ENCODE peak calls at places on chromosomes 16 and 17, in seven cellular contexts. E is mesendoderm, N is IMR-90, I is H1, F is mesenchymal stem cell, Z is H9, O is trophoblast cell. Q is an unnamed sample.

GRCh38 chr17:10756146-10756545 is 26.3 kb upstream of the TMEM220 start:
- DNase-seq in E (peak), N (no peak), I (no peak), F (no peak), Z (no peak), O (no peak), Q (no peak)

GRCh38 chr17:63740464-63741181 is 976 bp downstream of the STRADA start:
- DNase-seq in E (peak), N (peak), I (no peak), F (no peak), Z (no peak), O (no peak), Q (no peak)

GRCh38 chr16:73006021-73006420 is 41.9 kb downstream of the ZFHX3 start:
- DNase-seq in E (no peak), N (no peak), I (no peak), F (no peak), Z (no peak), O (no peak), Q (no peak)

GRCh38 chr16:726438-727290 is at the start of the genes CCDC78 and HAGHL:
- DNase-seq in E (peak), N (peak), I (peak), F (peak), Z (peak), O (peak), Q (no peak)

GRCh38 chr17:73719588-73720071 is 75.4 kb upstream of the SDK2 start:
- DNase-seq in E (no peak), N (no peak), I (no peak), F (peak), Z (no peak), O (no peak), Q (peak)

GRCh38 chr16:80656731-80657150 is 115.9 kb downstream of the DYNLRB2 start:
- DNase-seq in E (no peak), N (no peak), I (no peak), F (no peak), Z (no peak), O (no peak), Q (no peak)

GRCh38 chr16:79417465-79418093 is 183.0 kb downstream of the MAF start:
- DNase-seq in E (peak), N (no peak), I (no peak), F (no peak), Z (no peak), O (no peak), Q (no peak)

GRCh38 chr16:9827062-9827752 is 355.0 kb downstream of the GRIN2A start:
- DNase-seq in E (peak), N (no peak), I (no peak), F (no peak), Z (no peak), O (no peak), Q (no peak)

GRCh38 chr16:85120006-85120340 is 7.7 kb upstream of the CIBAR2 start:
- DNase-seq in E (no peak), N (no peak), I (no peak), F (no peak), Z (no peak), O (no peak), Q (no peak)

GRCh38 chr17:6800422-6801027 is 24.5 kb downstream of the FBXO39 start:
- DNase-seq in E (peak), N (peak), I (no peak), F (no peak), Z (peak), O (no peak), Q (no peak)

GRCh38 chr16:11255737-11256656 is at the start of gene SOCS1:
- DNase-seq in E (peak), N (peak), I (peak), F (peak), Z (peak), O (peak), Q (peak)

GRCh38 chr17:40191237-40192208 is 14.3 kb downstream of the RAPGEFL1 start:
- DNase-seq in E (peak), N (peak), I (peak), F (peak), Z (peak), O (peak), Q (no peak)

GRCh38 chr17:40194821-40195220 is 17.6 kb downstream of the RAPGEFL1 start:
- DNase-seq in E (no peak), N (no peak), I (no peak), F (no peak), Z (no peak), O (no peak), Q (no peak)

GRCh38 chr17:40188694-40189093 is 11.4 kb downstream of the RAPGEFL1 start:
- DNase-seq in E (no peak), N (no peak), I (no peak), F (no peak), Z (no peak), O (no peak), Q (no peak)

GRCh38 chr17:40190197-40191021 is 13.1 kb downstream of the RAPGEFL1 start:
- DNase-seq in E (peak), N (no peak), I (peak), F (peak), Z (peak), O (no peak), Q (no peak)

DNA sequence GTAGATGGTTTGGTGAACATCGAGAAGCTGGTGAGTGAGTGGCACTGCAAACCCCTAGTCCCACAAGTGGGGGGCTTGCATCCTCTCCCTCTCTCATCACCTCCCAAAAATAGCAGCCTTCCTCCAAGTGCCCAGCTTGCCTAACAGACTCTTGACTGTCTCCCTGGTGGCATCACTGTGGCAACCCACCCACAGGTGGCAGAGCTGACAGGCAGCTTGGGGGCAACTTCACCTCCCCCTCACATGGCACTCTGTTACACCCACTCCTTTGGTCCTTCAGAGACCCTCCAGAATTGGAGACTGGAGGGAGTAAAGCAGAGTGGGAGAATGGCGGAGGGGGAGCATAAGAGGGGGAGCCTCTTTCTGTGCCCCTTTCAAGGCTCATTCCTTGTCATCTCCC is 15.7 kb downstream of the RAPGEFL1 start:
- DNase-seq in E (no peak), N (no peak), I (no peak), F (no peak), Z (no peak), O (no peak), Q (no peak)
- H3K18ac ChIP-seq in E (no peak), N (no peak), I (no peak), F (no peak), Z (no peak), O (no peak), Q (no peak)

GRCh38 chr16:3771513-3771912 is 54.2 kb upstream of the TRAP1 start:
- DNase-seq in E (no peak), N (no peak), I (no peak), F (no peak), Z (no peak), O (peak), Q (no peak)
- H3K18ac ChIP-seq in E (no peak), N (no peak), I (no peak), F (no peak), Z (no peak), O (no peak), Q (no peak)

GRCh38 chr17:45910667-45911066 is 16.3 kb downstream of the MAPT start:
- DNase-seq in E (no peak), N (no peak), I (no peak), F (no peak), Z (no peak), O (no peak), Q (no peak)
- H3K18ac ChIP-seq in E (no peak), N (no peak), I (no peak), F (no peak), Z (no peak), O (no peak), Q (no peak)

DNA sequence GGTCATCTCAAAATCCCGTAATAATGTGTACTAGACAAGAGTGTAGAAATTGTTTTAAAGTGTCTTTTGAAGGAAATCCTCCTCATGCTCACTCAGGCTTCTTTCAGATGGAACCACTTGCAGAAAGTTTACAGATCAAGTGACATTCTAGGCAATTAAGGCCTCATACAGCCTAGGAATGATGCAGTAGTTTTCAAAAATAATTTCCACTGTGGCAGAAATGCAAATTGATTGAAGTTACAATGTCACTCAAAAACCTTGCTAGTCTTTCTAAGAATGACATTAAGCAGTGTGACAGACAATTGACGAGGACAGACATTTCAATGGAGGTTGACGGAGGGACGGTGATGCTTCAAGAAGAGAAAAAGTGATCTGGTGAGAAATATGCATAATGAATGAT is 53.5 kb upstream of the CDH8 start:
- DNase-seq in E (no peak), N (no peak), I (no peak), F (no peak), Z (no peak), O (no peak), Q (no peak)
- H3K18ac ChIP-seq in E (no peak), N (no peak), I (no peak), F (no peak), Z (no peak), O (no peak), Q (no peak)

Q was measured in neuronal stem cell.